ENCODE peak calls at places on chromosomes 13 and 19, in eight cellular contexts. U, P, Y, G, A, E, S and Z are unnamed samples.

GRCh38 chr19:57566396-57567256 is 7.0 kb upstream of the ZNF550 start:
- DNase-seq in Y (no peak), P (peak), G (peak), S (peak), E (no peak), A (no peak), U (no peak), Z (peak)

GRCh38 chr13:104011505-104012270 is 945.5 kb upstream of the SLC10A2 start:
- DNase-seq in P (no peak), G (no peak), S (peak), E (no peak), A (no peak), Y (peak), U (no peak), Z (peak)

GRCh38 chr19:42846597-42846996 is 32.9 kb downstream of the PSG1 start:
- DNase-seq in E (no peak), U (no peak), G (no peak), A (no peak), Y (no peak), S (no peak), P (no peak), Z (no peak)

GRCh38 chr13:99434258-99434788 is 66.9 kb upstream of the TM9SF2 start:
- DNase-seq in E (no peak), G (no peak), P (no peak), U (no peak), A (no peak), Y (no peak), S (no peak), Z (no peak)

GRCh38 chr13:85616275-85616674 is 182.9 kb downstream of the SLITRK6 start:
- DNase-seq in G (no peak), Y (peak), E (no peak), P (no peak), U (no peak), A (no peak), S (no peak), Z (no peak)

GRCh38 chr13:95564948-95565347 is 12.4 kb downstream of the CLDN10 start:
- DNase-seq in A (no peak), U (no peak), P (no peak), S (peak), Y (peak), G (peak), E (no peak), Z (peak)

GRCh38 chr19:13920940-13921744 is 15.1 kb downstream of the CC2D1A start:
- DNase-seq in P (peak), E (no peak), A (no peak), S (peak), Y (peak), G (peak), U (no peak), Z (peak)

GRCh38 chr13:35865341-35866240 is 265.6 kb downstream of the DCLK1 start:
- DNase-seq in E (no peak), P (no peak), G (no peak), Y (no peak), A (no peak), U (no peak), S (no peak), Z (no peak)

GRCh38 chr13:74037762-74038161 is 96.4 kb downstream of the KLF12 start:
- DNase-seq in A (no peak), S (no peak), G (no peak), E (no peak), P (no peak), U (no peak), Y (no peak), Z (no peak)

GRCh38 chr19:4606921-4607678 is 32.2 kb upstream of the TNFAIP8L1 start:
- DNase-seq in G (no peak), E (no peak), Y (no peak), U (peak), S (peak), A (no peak), P (no peak), Z (peak)

GRCh38 chr13:103517066-103517767 is 451.0 kb upstream of the SLC10A2 start:
- DNase-seq in G (no peak), Y (no peak), S (no peak), U (no peak), E (no peak), P (no peak), A (peak), Z (no peak)

GRCh38 chr13:59424661-59425060 is 739.1 kb downstream of the DIAPH3 start:
- DNase-seq in A (no peak), U (no peak), E (no peak), P (no peak), G (peak), S (peak), Y (peak), Z (no peak)

GRCh38 chr13:48108106-48108505 is 13.2 kb upstream of the MED4 start:
- DNase-seq in S (no peak), U (no peak), G (no peak), A (no peak), P (no peak), Y (no peak), E (no peak), Z (no peak)

GRCh38 chr19:21092107-21092506 is 10.1 kb downstream of the ZNF714 start:
- DNase-seq in P (no peak), S (peak), A (no peak), E (no peak), Y (no peak), G (peak), U (no peak), Z (peak)

GRCh38 chr13:24194447-24194846 is 33.9 kb downstream of the SPATA13 start:
- DNase-seq in P (no peak), E (no peak), S (no peak), G (no peak), Y (peak), A (no peak), U (no peak), Z (no peak)

GRCh38 chr13:27264181-27264580 is 6.4 kb upstream of the RASL11A start:
- DNase-seq in U (peak), Y (no peak), E (no peak), A (no peak), G (peak), P (no peak), S (peak), Z (peak)

GRCh38 chr19:48479686-48480085 is 10.5 kb downstream of the CYTH2 start:
- DNase-seq in P (no peak), E (no peak), S (no peak), G (no peak), Y (no peak), A (no peak), U (no peak), Z (no peak)

GRCh38 chr13:75505966-75506365 is 24.0 kb upstream of the TBC1D4 start:
- DNase-seq in S (no peak), G (no peak), U (no peak), P (no peak), A (no peak), E (no peak), Y (no peak), Z (no peak)

GRCh38 chr19:23241433-23241832 is 8.8 kb downstream of the ZNF724 start:
- DNase-seq in G (no peak), A (no peak), P (no peak), E (no peak), S (no peak), U (no peak), Y (no peak), Z (no peak)

GRCh38 chr19:13952154-13953020 is at the start of gene DCAF15:
- DNase-seq in Y (peak), S (peak), P (peak), E (peak), A (peak), U (peak), G (peak), Z (peak)

GRCh38 chr19:13717194-13717643 is 47.1 kb upstream of the MRI1 start:
- DNase-seq in Y (peak), A (no peak), E (no peak), P (no peak), U (no peak), S (no peak), G (no peak), Z (peak)

GRCh38 chr19:46392252-46392801 is 21.0 kb downstream of the CCDC8 start:
- DNase-seq in A (no peak), E (no peak), P (no peak), G (peak), Y (no peak), U (no peak), S (peak), Z (peak)
- H3K4me3 ChIP-seq in A (no peak), E (peak), P (no peak), G (no peak), Y (no peak), U (no peak), S (no peak), Z (no peak)

DNA sequence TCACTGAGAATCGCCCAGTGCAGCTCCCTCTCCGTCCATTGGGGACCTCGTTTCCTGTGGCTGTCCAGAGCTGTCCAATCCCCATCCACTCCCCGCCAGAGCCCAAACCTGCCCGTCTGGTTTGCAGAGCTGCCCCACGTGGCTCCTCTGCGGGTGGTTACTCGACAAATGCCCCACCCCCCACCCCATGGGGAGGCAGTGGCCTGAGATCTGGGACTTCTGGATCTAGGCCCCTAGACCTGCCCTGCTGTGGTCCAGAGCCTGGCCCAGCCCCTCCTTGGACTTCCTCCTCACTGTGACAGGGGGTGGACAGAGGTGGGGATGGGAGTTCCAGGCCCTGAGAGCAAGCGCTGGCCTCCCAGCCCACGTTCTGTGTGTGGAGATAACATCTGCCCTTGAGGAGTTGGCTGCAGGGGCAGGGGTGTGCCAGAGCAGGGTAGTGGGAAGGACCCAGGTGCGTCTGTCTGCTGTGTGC is 29.1 kb downstream of the PAK4 start:
- DNase-seq in U (no peak), A (no peak), P (no peak), E (no peak), G (no peak), S (no peak), Y (peak), Z (no peak)
- TF ChIP-seq CTCF in U (no peak), A (no peak), P (no peak), E (no peak), G (no peak), S (no peak), Y (peak), Z (no peak)

GRCh38 chr19:11541238-11541637 is 2.6 kb downstream of the CNN1 start:
- DNase-seq in G (no peak), E (no peak), U (no peak), Y (no peak), P (no peak), S (no peak), A (no peak), Z (no peak)
- H3K4me3 ChIP-seq in G (no peak), E (peak), U (no peak), Y (no peak), P (no peak), S (no peak), A (no peak), Z (no peak)

DNA sequence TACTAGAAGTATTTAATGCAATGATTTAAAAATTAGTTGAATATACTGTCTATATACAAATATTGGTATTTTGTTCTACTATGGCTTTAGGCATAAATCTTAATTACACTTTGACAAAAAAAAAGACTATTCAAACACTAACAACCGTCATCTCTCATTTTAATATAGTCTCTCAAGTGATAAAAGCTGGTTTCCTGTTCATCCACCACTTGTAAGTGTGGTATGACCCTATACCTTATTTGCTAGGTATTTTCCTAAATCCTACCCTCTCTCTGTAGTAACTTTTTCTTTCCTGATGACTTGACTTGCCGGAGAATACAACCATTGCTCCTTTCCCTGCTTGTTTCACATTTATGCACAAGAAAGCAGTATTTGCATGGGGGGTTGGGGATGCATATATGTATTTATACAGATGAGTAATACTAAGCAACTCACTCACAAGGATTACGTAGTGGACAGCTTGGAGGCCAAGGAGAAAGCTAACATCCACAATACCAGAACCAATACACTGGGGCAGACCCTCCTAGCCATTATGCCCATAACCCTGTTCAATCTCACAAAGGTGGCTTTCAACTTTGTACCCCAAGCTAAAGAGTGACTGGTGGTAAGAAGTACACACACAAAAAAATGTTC is 12.7 kb upstream of the EFNB2 start:
- DNase-seq in S (no peak), G (no peak), A (no peak), P (no peak), E (no peak), U (no peak), Y (peak), Z (no peak)
- TF ChIP-seq CTCF in S (no peak), G (no peak), A (no peak), P (no peak), E (no peak), U (no peak), Y (no peak), Z (no peak)

DNA sequence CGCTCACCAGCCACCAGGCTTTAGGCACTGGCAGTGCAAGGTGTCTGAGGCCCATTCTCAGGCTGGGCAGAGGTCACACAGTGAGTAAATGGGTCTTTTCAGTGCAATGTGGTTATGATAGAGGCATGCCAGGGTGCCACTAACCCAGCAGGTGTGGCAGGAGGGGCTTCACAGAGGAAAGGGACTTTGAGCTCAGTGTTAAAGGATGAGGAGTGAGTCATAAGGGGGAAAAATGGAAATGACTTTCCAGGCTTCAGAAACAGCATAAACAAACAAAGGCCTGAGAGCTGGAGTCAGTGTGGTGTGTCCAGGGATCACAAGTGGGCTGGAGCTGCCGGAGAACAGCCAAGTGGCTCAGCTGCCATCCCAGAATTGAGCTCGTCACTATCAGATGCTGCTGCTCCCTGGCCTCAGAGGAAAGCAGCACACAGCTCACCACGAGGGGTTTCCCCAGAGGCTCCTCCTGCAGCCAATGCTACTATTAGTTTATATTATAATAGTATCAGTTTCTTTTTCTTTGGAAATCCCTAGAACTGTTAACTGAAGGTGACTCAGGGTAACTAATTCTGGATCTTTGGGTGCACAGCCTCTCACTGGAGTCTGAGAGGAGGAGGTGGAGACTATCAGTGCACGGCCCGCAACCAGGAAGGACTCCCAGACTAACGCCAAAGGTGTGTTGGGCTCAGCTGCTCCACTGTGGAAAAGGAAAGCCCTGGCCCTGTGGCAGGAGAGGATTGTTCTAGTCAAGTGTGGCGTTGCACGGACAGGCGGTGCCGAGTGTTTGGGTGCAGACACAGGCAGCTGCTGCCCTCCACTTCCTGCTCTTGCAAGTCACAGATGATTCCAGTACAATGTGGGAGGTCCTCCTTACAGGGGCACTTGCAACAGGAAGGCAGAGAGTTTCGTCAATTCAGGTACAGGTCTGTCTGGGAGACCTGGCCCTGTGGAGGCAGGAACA is 39.5 kb downstream of the DHRS12 start:
- DNase-seq in Y (peak), A (peak), G (peak), U (peak), S (peak), P (peak), E (peak), Z (peak)
- H3K4me3 ChIP-seq in Y (no peak), A (peak), G (no peak), U (no peak), S (no peak), P (no peak), E (peak), Z (no peak)

GRCh38 chr13:45718063-45718462 is 15.9 kb downstream of the CBY2 start:
- DNase-seq in S (peak), P (no peak), U (no peak), A (no peak), E (no peak), Y (peak), G (peak), Z (peak)
- TF ChIP-seq CTCF in S (peak), P (peak), U (no peak), A (peak), E (no peak), Y (peak), G (peak), Z (peak)

GRCh38 chr13:108996430-108996829 is 367.0 kb downstream of the MYO16 start:
- DNase-seq in Y (no peak), U (no peak), A (no peak), G (no peak), P (no peak), E (no peak), S (no peak), Z (no peak)
- H3K4me3 ChIP-seq in Y (no peak), U (no peak), A (no peak), G (no peak), P (no peak), E (no peak), S (no peak), Z (no peak)